ENCODE peak calls at places on chromosomes 11 and 22, in four cellular contexts. P is astrocyte of the hippocampus, A is iris pigment epithelial cell, F is OCI-LY7. M is an unnamed sample.

GRCh38 chr22:31138126-31138525 is 2.2 kb downstream of the PLA2G3 start:
- DNase-seq in F (no peak), P (no peak), A (no peak), M (no peak)

GRCh38 chr11:85679581-85679980 is 6.4 kb downstream of the CCDC89 start:
- DNase-seq in A (no peak), P (no peak), F (no peak), M (no peak)

GRCh38 chr22:43376765-43377485 is 33.8 kb upstream of the SCUBE1 start:
- DNase-seq in A (peak), F (no peak), P (peak), M (peak)

GRCh38 chr22:41040483-41040882 is 51.9 kb upstream of the EP300 start:
- DNase-seq in A (no peak), P (no peak), F (no peak), M (no peak)

GRCh38 chr11:3161309-3161708 is 3.8 kb downstream of the OSBPL5 start:
- DNase-seq in A (no peak), P (no peak), F (no peak), M (no peak)

GRCh38 chr22:45604239-45604711 is 67.4 kb upstream of the ATXN10 start:
- DNase-seq in P (peak), F (no peak), A (peak), M (peak)

GRCh38 chr22:25419247-25420113 is 145.0 kb upstream of the GRK3 start:
- DNase-seq in A (peak), P (no peak), F (peak), M (no peak)

GRCh38 chr22:37940698-37941376 is 12.6 kb downstream of the C22orf23 start:
- DNase-seq in P (no peak), F (no peak), A (no peak), M (no peak)

GRCh38 chr11:117203069-117203407 is 3.9 kb downstream of the TAGLN start:
- DNase-seq in A (no peak), P (peak), F (no peak), M (no peak)

GRCh38 chr11:838441-839279 is 3.7 kb downstream of the POLR2L start:
- DNase-seq in F (no peak), P (peak), A (no peak), M (no peak)

GRCh38 chr11:134677338-134677948 is 265.4 kb upstream of the B3GAT1 start:
- DNase-seq in F (no peak), P (no peak), A (no peak), M (no peak)

GRCh38 chr22:26471522-26471921 is 12.1 kb downstream of the HPS4 start:
- DNase-seq in P (peak), A (peak), F (no peak), M (peak)

GRCh38 chr11:46520971-46521745 is 72.7 kb downstream of the AMBRA1 start:
- DNase-seq in P (peak), A (peak), F (no peak), M (peak)

GRCh38 chr11:135075740-135076139 is 663.7 kb upstream of the B3GAT1 start:
- DNase-seq in P (peak), A (peak), F (peak), M (peak)

GRCh38 chr11:67303989-67304411 is 670 bp downstream of the SSH3 start:
- DNase-seq in P (peak), F (no peak), A (no peak), M (peak)